ENCODE peak calls at places on chromosomes 7 and 10, in seven cellular contexts. One of them, this sample, is unnamed.
A peak's percentile ranks its signal among the peaks of the same experiment; 100 is the strongest.

GRCh38 chr7:12570148-12570528 is 382 bp upstream of the SCIN start:
- DNase-seq in cardiac muscle cell: no peak
- DNase-seq in prostate gland: peak; percentile 51
- DNase-seq in lung: peak; percentile 52
- DNase-seq in hepatocyte: peak; percentile 57
- DNase-seq in fibroblast of lung: no peak
- DNase-seq in stomach: peak; percentile 48
- DNase-seq in this sample: peak; percentile 60

GRCh38 chr7:620052-620451 is 100.4 kb upstream of the PDGFA start:
- DNase-seq in hepatocyte: peak; percentile 34
- DNase-seq in cardiac muscle cell: peak; percentile 85
- DNase-seq in prostate gland: no peak
- DNase-seq in stomach: no peak
- DNase-seq in fibroblast of lung: peak; percentile 93
- DNase-seq in lung: no peak
- DNase-seq in this sample: peak; percentile 69

GRCh38 chr10:2772791-2773644 is 294.3 kb upstream of the PFKP start:
- DNase-seq in prostate gland: no peak
- DNase-seq in hepatocyte: no peak
- DNase-seq in fibroblast of lung: no peak
- DNase-seq in stomach: no peak
- DNase-seq in lung: no peak
- DNase-seq in cardiac muscle cell: no peak
- DNase-seq in this sample: no peak

GRCh38 chr7:100465702-100466311 is 1.7 kb upstream of the SPACDR start:
- DNase-seq in prostate gland: peak; percentile 84
- DNase-seq in hepatocyte: peak; percentile 83
- DNase-seq in fibroblast of lung: peak; percentile 74
- DNase-seq in cardiac muscle cell: peak; percentile 84
- DNase-seq in stomach: peak; percentile 87
- DNase-seq in lung: peak; percentile 59
- DNase-seq in this sample: no peak

GRCh38 chr10:122115874-122116273 is 126.9 kb downstream of the TACC2 start:
- DNase-seq in cardiac muscle cell: no peak
- DNase-seq in fibroblast of lung: no peak
- DNase-seq in lung: no peak
- DNase-seq in hepatocyte: no peak
- DNase-seq in prostate gland: no peak
- DNase-seq in stomach: no peak
- DNase-seq in this sample: no peak

GRCh38 chr7:1484569-1484968 is 19.6 kb downstream of the INTS1 start:
- DNase-seq in hepatocyte: no peak
- DNase-seq in prostate gland: no peak
- DNase-seq in fibroblast of lung: no peak
- DNase-seq in lung: no peak
- DNase-seq in stomach: no peak
- DNase-seq in cardiac muscle cell: no peak
- DNase-seq in this sample: no peak

GRCh38 chr10:75018873-75019272 is 92.6 kb upstream of the SAMD8 start:
- DNase-seq in stomach: no peak
- DNase-seq in cardiac muscle cell: no peak
- DNase-seq in hepatocyte: no peak
- DNase-seq in lung: no peak
- DNase-seq in prostate gland: no peak
- DNase-seq in fibroblast of lung: no peak
- DNase-seq in this sample: no peak

GRCh38 chr7:44087914-44088838 is 5.8 kb upstream of the POLM start:
- DNase-seq in stomach: no peak
- DNase-seq in fibroblast of lung: peak; percentile 89
- DNase-seq in hepatocyte: no peak
- DNase-seq in lung: no peak
- DNase-seq in cardiac muscle cell: peak; percentile 87
- DNase-seq in prostate gland: no peak
- DNase-seq in this sample: peak; percentile 70

GRCh38 chr10:13056461-13057077 is 43.4 kb upstream of the OPTN start:
- DNase-seq in prostate gland: no peak
- DNase-seq in hepatocyte: peak; percentile 50
- DNase-seq in lung: no peak
- DNase-seq in stomach: no peak
- DNase-seq in fibroblast of lung: peak; percentile 12
- DNase-seq in cardiac muscle cell: peak; percentile 52
- DNase-seq in this sample: no peak
- TF ChIP-seq CTCF in prostate gland: peak; percentile 21
- TF ChIP-seq CTCF in hepatocyte: peak; percentile 68
- TF ChIP-seq CTCF in lung: no peak
- TF ChIP-seq CTCF in stomach: no peak
- TF ChIP-seq CTCF in fibroblast of lung: peak; percentile 44
- TF ChIP-seq CTCF in cardiac muscle cell: peak; percentile 66
- TF ChIP-seq CTCF in this sample: peak; percentile 67

GRCh38 chr7:131358636-131359035 is 31.0 kb downstream of the MKLN1 start:
- DNase-seq in cardiac muscle cell: no peak
- DNase-seq in stomach: no peak
- DNase-seq in lung: no peak
- DNase-seq in prostate gland: no peak
- DNase-seq in hepatocyte: no peak
- DNase-seq in fibroblast of lung: no peak
- DNase-seq in this sample: no peak
- H3K4me1 ChIP-seq in cardiac muscle cell: peaks cover 12% of the 10 kb centered on the region
- H3K4me1 ChIP-seq in stomach: peaks cover 35% of the 10 kb centered on the region
- H3K4me1 ChIP-seq in lung: peaks cover 22% of the 10 kb centered on the region
- H3K4me1 ChIP-seq in prostate gland: peaks cover 6% of the 10 kb centered on the region
- H3K4me1 ChIP-seq in hepatocyte: peaks cover 11% of the 10 kb centered on the region
- H3K4me1 ChIP-seq in fibroblast of lung: no peaks in the 10 kb centered on the region
- H3K4me1 ChIP-seq in this sample: no peaks in the 10 kb centered on the region

DNA sequence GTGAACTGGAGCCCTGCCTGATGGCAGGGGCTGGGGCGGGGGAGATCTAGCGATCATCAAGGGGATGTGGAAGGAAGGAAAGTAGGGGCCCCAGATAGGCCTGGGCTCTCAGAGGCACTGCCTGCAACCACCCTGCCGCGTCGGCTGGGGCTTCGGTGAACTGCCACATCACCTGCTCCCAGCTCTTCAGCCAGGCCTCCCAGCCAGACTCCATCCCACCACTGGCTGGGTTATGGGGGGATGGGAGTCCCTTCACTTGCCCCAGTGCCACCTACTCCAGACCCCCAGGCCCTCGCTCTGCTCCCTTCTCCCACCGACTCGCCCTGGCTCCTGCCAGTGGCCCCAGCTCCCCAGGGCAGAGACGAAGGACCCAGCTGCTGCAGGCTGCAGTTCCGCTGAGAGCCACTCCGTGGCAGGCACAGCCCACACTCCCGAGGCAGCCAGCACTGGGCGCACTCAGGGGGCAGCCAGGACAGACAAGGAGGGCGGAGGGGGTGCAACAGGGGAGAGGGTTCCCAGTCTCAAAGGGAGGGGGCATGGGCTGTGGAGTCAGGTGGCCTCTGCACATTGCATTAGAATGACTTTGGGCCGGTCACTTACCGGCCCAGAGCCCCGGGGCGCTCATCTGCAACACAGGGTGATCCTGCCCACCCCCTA is 15.2 kb downstream of the KCNH2 start:
- DNase-seq in prostate gland: no peak
- DNase-seq in fibroblast of lung: no peak
- DNase-seq in hepatocyte: peak; percentile 76
- DNase-seq in lung: peak; percentile 44
- DNase-seq in stomach: peak; percentile 54
- DNase-seq in cardiac muscle cell: peak; percentile 49
- DNase-seq in this sample: no peak
- TF ChIP-seq CTCF in prostate gland: peak; percentile 87
- TF ChIP-seq CTCF in fibroblast of lung: peak; percentile 92
- TF ChIP-seq CTCF in hepatocyte: peak; percentile 95
- TF ChIP-seq CTCF in lung: peak; percentile 90
- TF ChIP-seq CTCF in stomach: peak; percentile 83
- TF ChIP-seq CTCF in cardiac muscle cell: peak; percentile 93
- TF ChIP-seq CTCF in this sample: peak; percentile 84

DNA sequence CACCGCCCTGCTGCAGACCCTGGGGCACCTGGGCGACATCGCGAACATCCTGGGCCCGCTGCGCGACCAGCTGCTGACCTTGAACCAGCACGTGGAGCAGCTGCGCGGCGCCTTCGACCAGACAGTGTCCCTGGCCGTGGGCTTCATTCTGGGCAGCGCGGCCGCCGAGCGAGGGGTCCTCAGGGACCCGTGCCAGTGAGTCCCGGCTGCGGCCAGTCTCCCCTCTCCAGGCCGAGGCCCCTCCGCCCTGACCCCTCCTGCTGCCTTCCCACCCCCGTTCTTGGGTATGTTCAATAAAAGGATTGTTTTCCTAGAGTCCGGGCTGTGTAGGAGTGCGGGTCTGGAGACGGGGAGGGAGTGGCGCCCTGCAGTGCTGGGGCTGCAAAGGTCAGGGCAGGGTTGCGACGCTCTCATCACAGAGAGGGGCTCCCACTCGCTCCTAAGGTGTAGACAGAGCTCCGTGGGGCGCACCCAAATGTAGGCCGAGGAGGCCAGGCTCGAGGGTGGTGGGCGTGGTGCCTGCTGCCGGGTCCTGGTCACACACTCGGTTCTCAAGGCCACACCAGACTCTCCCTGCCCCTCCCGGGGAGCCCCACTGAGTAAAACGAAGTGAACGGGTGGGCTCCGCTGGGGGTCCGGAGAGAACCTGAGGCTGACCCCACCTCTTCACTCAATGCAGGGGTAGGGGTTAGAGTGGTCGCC is 1.4 kb downstream of the UTF1 start:
- DNase-seq in prostate gland: no peak
- DNase-seq in lung: no peak
- DNase-seq in fibroblast of lung: no peak
- DNase-seq in cardiac muscle cell: no peak
- DNase-seq in stomach: no peak
- DNase-seq in hepatocyte: no peak
- DNase-seq in this sample: no peak
- H3K4me1 ChIP-seq in prostate gland: peaks cover 3% of the 10 kb centered on the region
- H3K4me1 ChIP-seq in lung: no peaks in the 10 kb centered on the region
- H3K4me1 ChIP-seq in fibroblast of lung: no peaks in the 10 kb centered on the region
- H3K4me1 ChIP-seq in cardiac muscle cell: no peaks in the 10 kb centered on the region
- H3K4me1 ChIP-seq in stomach: peaks cover 16% of the 10 kb centered on the region
- H3K4me1 ChIP-seq in hepatocyte: peaks cover 4% of the 10 kb centered on the region
- H3K4me1 ChIP-seq in this sample: no peaks in the 10 kb centered on the region

GRCh38 chr7:4943297-4943696 is 15.7 kb downstream of the MMD2 start:
- DNase-seq in fibroblast of lung: no peak
- DNase-seq in stomach: no peak
- DNase-seq in lung: no peak
- DNase-seq in prostate gland: no peak
- DNase-seq in cardiac muscle cell: no peak
- DNase-seq in hepatocyte: no peak
- DNase-seq in this sample: no peak
- TF ChIP-seq CTCF in fibroblast of lung: no peak
- TF ChIP-seq CTCF in stomach: no peak
- TF ChIP-seq CTCF in lung: no peak
- TF ChIP-seq CTCF in prostate gland: no peak
- TF ChIP-seq CTCF in cardiac muscle cell: no peak
- TF ChIP-seq CTCF in hepatocyte: no peak
- TF ChIP-seq CTCF in this sample: no peak

DNA sequence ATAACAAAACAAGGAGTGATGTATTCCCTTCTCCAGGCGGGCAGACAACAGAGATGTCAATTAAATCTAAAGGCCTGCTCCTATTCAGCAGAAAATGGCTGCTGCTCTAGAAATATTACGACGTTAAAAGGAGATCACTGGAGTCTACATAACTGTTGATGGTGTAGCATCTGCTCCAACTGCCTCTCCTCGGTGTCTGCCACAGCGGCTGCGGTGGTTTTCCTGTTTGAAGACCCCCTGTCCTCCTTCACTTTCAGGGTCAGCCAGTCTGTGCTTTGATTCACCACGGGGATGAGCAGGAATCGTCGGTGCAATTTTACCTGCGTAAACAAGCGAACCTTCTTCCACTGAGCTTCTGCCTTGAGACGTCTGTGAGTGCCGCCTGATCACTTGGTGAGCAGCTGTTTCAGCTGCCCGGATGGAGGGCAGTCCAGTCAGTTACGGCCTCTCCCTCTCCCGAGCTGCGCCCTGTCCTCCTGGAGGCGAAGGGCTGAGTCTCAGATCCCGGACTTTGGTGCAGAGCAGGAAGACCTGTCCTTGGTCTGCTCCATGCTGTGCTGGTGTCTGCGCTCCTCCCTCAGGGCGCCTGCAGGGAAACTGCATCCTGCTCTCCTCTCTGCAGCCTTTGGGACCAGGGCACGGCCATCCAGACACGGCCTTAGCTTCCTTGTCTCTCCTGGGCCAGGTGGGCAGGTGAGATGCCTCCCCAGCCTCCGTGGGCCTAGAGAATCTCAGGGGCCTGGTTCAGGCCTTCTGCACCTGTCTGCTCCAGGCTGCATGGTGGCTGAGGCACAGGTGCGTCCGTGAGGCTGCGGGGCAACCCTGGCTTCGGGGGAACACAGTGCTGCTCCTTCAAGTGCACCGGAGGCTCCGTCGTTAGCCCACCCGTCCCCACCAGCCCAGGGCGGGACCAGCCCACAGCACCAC is 326.6 kb downstream of the ADARB2 start:
- DNase-seq in prostate gland: no peak
- DNase-seq in stomach: peak; percentile 21
- DNase-seq in hepatocyte: no peak
- DNase-seq in lung: peak; percentile 17
- DNase-seq in fibroblast of lung: no peak
- DNase-seq in cardiac muscle cell: no peak
- DNase-seq in this sample: no peak
- H3K4me1 ChIP-seq in prostate gland: no peaks in the 10 kb centered on the region
- H3K4me1 ChIP-seq in stomach: no peaks in the 10 kb centered on the region
- H3K4me1 ChIP-seq in hepatocyte: no peaks in the 10 kb centered on the region
- H3K4me1 ChIP-seq in lung: no peaks in the 10 kb centered on the region
- H3K4me1 ChIP-seq in fibroblast of lung: no peaks in the 10 kb centered on the region
- H3K4me1 ChIP-seq in cardiac muscle cell: no peaks in the 10 kb centered on the region
- H3K4me1 ChIP-seq in this sample: no peaks in the 10 kb centered on the region

GRCh38 chr10:6838118-6838517 is 258.0 kb upstream of the PRKCQ start:
- DNase-seq in hepatocyte: no peak
- DNase-seq in lung: no peak
- DNase-seq in prostate gland: no peak
- DNase-seq in fibroblast of lung: no peak
- DNase-seq in stomach: no peak
- DNase-seq in cardiac muscle cell: no peak
- DNase-seq in this sample: no peak
- TF ChIP-seq CTCF in hepatocyte: peak; percentile 20
- TF ChIP-seq CTCF in lung: no peak
- TF ChIP-seq CTCF in prostate gland: no peak
- TF ChIP-seq CTCF in fibroblast of lung: peak; percentile 22
- TF ChIP-seq CTCF in stomach: no peak
- TF ChIP-seq CTCF in cardiac muscle cell: no peak
- TF ChIP-seq CTCF in this sample: peak; percentile 56

GRCh38 chr7:2509298-2509906 is 10.2 kb upstream of the LFNG start:
- DNase-seq in hepatocyte: no peak
- DNase-seq in lung: no peak
- DNase-seq in fibroblast of lung: no peak
- DNase-seq in stomach: no peak
- DNase-seq in cardiac muscle cell: no peak
- DNase-seq in prostate gland: no peak
- DNase-seq in this sample: no peak
- H3K4me1 ChIP-seq in hepatocyte: peaks cover 9% of the 10 kb centered on the region
- H3K4me1 ChIP-seq in lung: no peaks in the 10 kb centered on the region
- H3K4me1 ChIP-seq in fibroblast of lung: peaks cover 6% of the 10 kb centered on the region
- H3K4me1 ChIP-seq in stomach: peaks cover 31% of the 10 kb centered on the region
- H3K4me1 ChIP-seq in cardiac muscle cell: no peaks in the 10 kb centered on the region
- H3K4me1 ChIP-seq in prostate gland: peaks cover 36% of the 10 kb centered on the region
- H3K4me1 ChIP-seq in this sample: peaks cover 6% of the 10 kb centered on the region

GRCh38 chr10:22622242-22622806 is 92.1 kb downstream of the PIP4K2A start:
- DNase-seq in stomach: no peak
- DNase-seq in hepatocyte: no peak
- DNase-seq in cardiac muscle cell: no peak
- DNase-seq in prostate gland: no peak
- DNase-seq in lung: no peak
- DNase-seq in fibroblast of lung: no peak
- DNase-seq in this sample: no peak
- TF ChIP-seq CTCF in stomach: no peak
- TF ChIP-seq CTCF in hepatocyte: no peak
- TF ChIP-seq CTCF in cardiac muscle cell: no peak
- TF ChIP-seq CTCF in prostate gland: no peak
- TF ChIP-seq CTCF in lung: no peak
- TF ChIP-seq CTCF in fibroblast of lung: no peak
- TF ChIP-seq CTCF in this sample: no peak

This sample was measured in foreskin keratinocyte.